ENCODE peak calls at places on chromosomes 4 and X, in eight cellular contexts. N, K, D, I, X, P, M and R are unnamed samples.

GRCh38 chrX:107729558-107730297 is 45.9 kb downstream of the TSC22D3 start:
- DNase-seq in N (no peak), K (no peak), D (peak; percentile 95), I (no peak), X (no peak), P (no peak), M (no peak), R (no peak)

GRCh38 chr4:187578103-187578502 is 417.5 kb upstream of the ZFP42 start:
- DNase-seq in N (no peak), K (no peak), D (no peak), I (no peak), X (no peak), P (no peak), M (no peak), R (no peak)

GRCh38 chr4:70556856-70557255 is 35.2 kb upstream of the AMBN start:
- DNase-seq in N (no peak), K (no peak), D (no peak), I (no peak), X (no peak), P (no peak), M (no peak), R (no peak)

GRCh38 chr4:128517739-128518510 is 230.3 kb upstream of the PGRMC2 start:
- DNase-seq in N (peak; percentile 90), K (peak; percentile 65), D (no peak), I (peak; percentile 56), X (no peak), P (peak; percentile 81), M (peak; percentile 56), R (no peak)

GRCh38 chr4:100022792-100023222 is 72.7 kb upstream of the H2AZ1 start:
- DNase-seq in N (no peak), K (peak; percentile 71), D (peak; percentile 25), I (no peak), X (no peak), P (no peak), M (no peak), R (no peak)

GRCh38 chr4:2847297-2847871 is 3.7 kb downstream of the ADD1 start:
- DNase-seq in N (no peak), K (no peak), D (no peak), I (no peak), X (no peak), P (no peak), M (no peak), R (no peak)

GRCh38 chr4:167176723-167177367 is 57.4 kb downstream of the SPOCK3 start:
- DNase-seq in N (no peak), K (no peak), D (peak; percentile 21), I (no peak), X (no peak), P (no peak), M (no peak), R (no peak)

GRCh38 chr4:184100297-184100885 is 117.3 kb downstream of the ENPP6 start:
- DNase-seq in N (peak; percentile 10), K (peak; percentile 69), D (peak; percentile 62), I (no peak), X (no peak), P (peak; percentile 23), M (peak; percentile 10), R (no peak)

GRCh38 chr4:76689079-76689817 is 208.7 kb downstream of the SOWAHB start:
- DNase-seq in N (peak; percentile 34), K (peak; percentile 72), D (peak; percentile 75), I (no peak), X (peak; percentile 69), P (peak; percentile 47), M (peak; percentile 18), R (no peak)

GRCh38 chr4:11503166-11503565 is 74.5 kb upstream of the HS3ST1 start:
- DNase-seq in N (no peak), K (no peak), D (no peak), I (no peak), X (no peak), P (no peak), M (no peak), R (no peak)

GRCh38 chr4:4614925-4615678 is 73.3 kb upstream of the STX18 start:
- DNase-seq in N (no peak), K (no peak), D (no peak), I (no peak), X (no peak), P (no peak), M (no peak), R (no peak)

GRCh38 chr4:127309360-127310095 is 323.2 kb upstream of the INTU start:
- DNase-seq in N (no peak), K (no peak), D (no peak), I (no peak), X (no peak), P (no peak), M (peak; percentile 21), R (no peak)

GRCh38 chr4:40190880-40191815 is 5.7 kb upstream of the RHOH start:
- DNase-seq in N (no peak), K (no peak), D (no peak), I (no peak), X (no peak), P (no peak), M (no peak), R (peak; percentile 94)
- H3K4me3 ChIP-seq in N (no peak overlapping the region), K (no peak overlapping the region), D (no peak overlapping the region), I (no peak overlapping the region), X (no peak overlapping the region), P (peak overlapping the region; percentile 11), M (no peak overlapping the region), R (peak overlapping the region; percentile 63)

GRCh38 chr4:124415206-124415605 is 297.3 kb downstream of the ANKRD50 start:
- DNase-seq in N (peak; percentile 32), K (no peak), D (no peak), I (no peak), X (no peak), P (no peak), M (no peak), R (no peak)
- H3K4me3 ChIP-seq in N (peak overlapping the region; percentile 7), K (no peak overlapping the region), D (no peak overlapping the region), I (no peak overlapping the region), X (no peak overlapping the region), P (no peak overlapping the region), M (no peak overlapping the region), R (no peak overlapping the region)

GRCh38 chr4:121182296-121182695 is 18.2 kb upstream of the TNIP3 start:
- DNase-seq in N (no peak), K (no peak), D (peak; percentile 7), I (no peak), X (no peak), P (no peak), M (no peak), R (peak; percentile 84)
- H3K4me3 ChIP-seq in N (no peak overlapping the region), K (no peak overlapping the region), D (no peak overlapping the region), I (peak overlapping the region; percentile 20), X (no peak overlapping the region), P (no peak overlapping the region), M (no peak overlapping the region), R (peak overlapping the region; percentile 41)

DNA sequence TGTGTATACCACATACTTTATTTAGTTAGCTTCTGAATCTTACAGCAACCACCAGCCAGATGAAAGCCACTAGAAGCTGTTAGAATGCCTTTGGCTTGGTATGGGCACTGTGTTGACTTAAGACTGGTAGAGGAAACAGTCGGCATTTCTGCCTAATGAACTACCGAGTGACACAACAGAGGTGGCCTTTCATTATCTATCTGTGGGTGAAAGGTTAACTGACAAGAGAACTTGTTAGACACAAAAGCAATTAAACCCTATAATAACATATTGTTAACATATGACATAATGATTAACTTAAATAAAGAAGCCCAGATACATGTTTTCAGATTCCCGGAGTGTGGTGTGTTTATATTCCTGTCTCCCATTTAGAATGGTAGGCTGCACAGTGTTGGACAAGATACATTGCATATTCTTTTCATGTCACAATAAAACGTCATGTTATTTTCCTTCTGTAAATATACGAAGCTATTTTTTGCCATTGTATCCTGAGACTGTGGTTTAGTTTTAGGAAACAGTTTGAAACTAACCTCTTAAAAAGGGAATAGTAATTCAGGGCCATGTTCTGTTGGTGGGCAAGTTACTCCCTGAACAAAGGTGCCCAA is 181.5 kb downstream of the SLIT2 start:
- DNase-seq in N (no peak), K (no peak), D (no peak), I (no peak), X (no peak), P (no peak), M (no peak), R (no peak)
- H3K4me3 ChIP-seq in N (no peak overlapping the region), K (no peak overlapping the region), D (no peak overlapping the region), I (no peak overlapping the region), X (no peak overlapping the region), P (no peak overlapping the region), M (no peak overlapping the region), R (no peak overlapping the region)

GRCh38 chr4:105191621-105192210 is 45.0 kb downstream of the TET2 start:
- DNase-seq in N (no peak), K (no peak), D (no peak), I (no peak), X (no peak), P (no peak), M (no peak), R (no peak)
- H3K4me3 ChIP-seq in N (no peak overlapping the region), K (no peak overlapping the region), D (no peak overlapping the region), I (peak overlapping the region; percentile 57), X (no peak overlapping the region), P (no peak overlapping the region), M (no peak overlapping the region), R (no peak overlapping the region)